ENCODE peak calls at places on chromosomes 12 and 14, in ten cellular contexts. P is substantia nigra, X is hypothalamus, H is GM12892, V is fibroblast of mammary gland, Y is renal cortical epithelial cell, S is caudate nucleus, O is NCI-H1436, J is AG04449, E is OCI-LY7. F is an unnamed sample.

GRCh38 chr12:49923035-49923644 is 19.4 kb upstream of the FAIM2 start:
- DNase-seq in P (no peak), X (no peak), H (no peak), V (no peak), Y (no peak), S (no peak), O (no peak), J (no peak), E (no peak), F (no peak)

GRCh38 chr14:57382283-57382682 is 8.1 kb upstream of the NAA30 start:
- DNase-seq in P (no peak), X (no peak), H (no peak), V (peak), Y (peak), S (no peak), O (no peak), J (peak), E (no peak), F (no peak)

GRCh38 chr12:43210437-43211197 is 341.4 kb downstream of the ADAMTS20 start:
- DNase-seq in P (no peak), X (no peak), H (peak), V (peak), Y (peak), S (no peak), O (no peak), J (no peak), E (peak), F (peak)

GRCh38 chr12:47942327-47943230 is 20.8 kb upstream of the TMEM106C start:
- DNase-seq in P (no peak), X (no peak), H (peak), V (no peak), Y (no peak), S (no peak), O (no peak), J (no peak), E (no peak), F (no peak)

GRCh38 chr12:116236148-116236731 is 41.3 kb downstream of the MED13L start:
- DNase-seq in P (no peak), X (no peak), H (no peak), V (peak), Y (peak), S (peak), O (peak), J (no peak), E (peak), F (no peak)

GRCh38 chr12:12804432-12804886 is 8.7 kb upstream of the DDX47 start:
- DNase-seq in P (no peak), X (no peak), H (no peak), V (peak), Y (peak), S (no peak), O (no peak), J (peak), E (no peak), F (peak)

GRCh38 chr12:57611116-57611809 is at the start of gene ARHGEF25:
- DNase-seq in P (no peak), X (no peak), H (peak), V (peak), Y (no peak), S (peak), O (peak), J (no peak), E (no peak), F (peak)

GRCh38 chr12:32120419-32120818 is 13.8 kb downstream of the BICD1 start:
- DNase-seq in P (no peak), X (no peak), H (no peak), V (no peak), Y (peak), S (no peak), O (no peak), J (no peak), E (no peak), F (no peak)

GRCh38 chr12:34402899-34403705 is 380.8 kb downstream of the ALG10 start:
- DNase-seq in P (no peak), X (no peak), H (no peak), V (no peak), Y (no peak), S (no peak), O (no peak), J (no peak), E (no peak), F (no peak)

GRCh38 chr14:75279739-75280447 is 1.3 kb downstream of the FOS start:
- DNase-seq in P (no peak), X (no peak), H (no peak), V (no peak), Y (no peak), S (no peak), O (no peak), J (no peak), E (no peak), F (no peak)

GRCh38 chr12:122076743-122077495 is 1.6 kb upstream of the MLXIP start:
- DNase-seq in P (no peak), X (no peak), H (no peak), V (no peak), Y (no peak), S (no peak), O (no peak), J (no peak), E (peak), F (no peak)

GRCh38 chr12:96623818-96624217 is 134.4 kb downstream of the CFAP54 start:
- DNase-seq in P (no peak), X (no peak), H (no peak), V (no peak), Y (no peak), S (no peak), O (no peak), J (no peak), E (no peak), F (no peak)

GRCh38 chr12:96198970-96199369 is 4.8 kb downstream of the ELK3 start:
- DNase-seq in P (no peak), X (no peak), H (no peak), V (peak), Y (peak), S (no peak), O (no peak), J (peak), E (no peak), F (no peak)

GRCh38 chr12:108649668-108650067 is 16.0 kb upstream of the SELPLG start:
- DNase-seq in P (no peak), X (no peak), H (no peak), V (peak), Y (peak), S (no peak), O (no peak), J (peak), E (no peak), F (peak)

GRCh38 chr12:3127832-3128231 is 50.7 kb downstream of the TSPAN9 start:
- DNase-seq in P (no peak), X (no peak), H (no peak), V (peak), Y (no peak), S (no peak), O (no peak), J (no peak), E (no peak), F (no peak)

GRCh38 chr12:105461276-105461975 is 130.9 kb downstream of the C12orf75 start:
- DNase-seq in P (no peak), X (no peak), H (no peak), V (no peak), Y (no peak), S (no peak), O (no peak), J (no peak), E (no peak), F (no peak)

GRCh38 chr12:131195796-131196195 is 242.1 kb downstream of the ADGRD1 start:
- DNase-seq in P (no peak), X (no peak), H (no peak), V (no peak), Y (no peak), S (no peak), O (no peak), J (no peak), E (no peak), F (no peak)

GRCh38 chr14:74945261-74945851 is 10.0 kb downstream of the PGF start:
- DNase-seq in P (no peak), X (no peak), H (no peak), V (peak), Y (no peak), S (no peak), O (no peak), J (no peak), E (peak), F (no peak)

GRCh38 chr12:57756406-57757341 is 1.8 kb downstream of the MARCHF9 start:
- DNase-seq in P (no peak), X (no peak), H (peak), V (no peak), Y (no peak), S (no peak), O (peak), J (no peak), E (peak), F (no peak)

GRCh38 chr12:123934829-123935228 is 37.8 kb downstream of the CCDC92 start:
- DNase-seq in P (no peak), X (no peak), H (no peak), V (peak), Y (no peak), S (no peak), O (no peak), J (no peak), E (no peak), F (no peak)

GRCh38 chr14:68143341-68143807 is 323.8 kb downstream of the RAD51B start:
- DNase-seq in P (no peak), X (no peak), H (no peak), V (peak), Y (peak), S (no peak), O (no peak), J (no peak), E (no peak), F (no peak)

GRCh38 chr14:76941544-76942287 is 86.8 kb downstream of the IRF2BPL start:
- DNase-seq in P (no peak), X (no peak), H (no peak), V (no peak), Y (no peak), S (no peak), O (no peak), J (no peak), E (no peak), F (no peak)

GRCh38 chr12:75196865-75197264 is 12.8 kb downstream of the KCNC2 start:
- DNase-seq in P (no peak), X (no peak), H (no peak), V (peak), Y (peak), S (no peak), O (no peak), J (no peak), E (no peak), F (no peak)

GRCh38 chr12:57134949-57135348 is 6.7 kb downstream of the LRP1 start:
- DNase-seq in P (no peak), X (no peak), H (no peak), V (peak), Y (no peak), S (no peak), O (no peak), J (no peak), E (no peak), F (no peak)

GRCh38 chr12:28104338-28104737 is 85.9 kb upstream of the CCDC91 start:
- DNase-seq in P (no peak), X (no peak), H (no peak), V (peak), Y (no peak), S (no peak), O (no peak), J (no peak), E (no peak), F (no peak)

GRCh38 chr14:59206892-59207291 is 18.4 kb downstream of the DAAM1 start:
- DNase-seq in P (no peak), X (no peak), H (no peak), V (no peak), Y (no peak), S (no peak), O (no peak), J (no peak), E (no peak), F (no peak)

GRCh38 chr12:76666272-76666845 is 97.6 kb upstream of the ZDHHC17 start:
- DNase-seq in P (no peak), X (no peak), H (no peak), V (no peak), Y (no peak), S (no peak), O (peak), J (no peak), E (no peak), F (no peak)

GRCh38 chr12:15851919-15852318 is 30.3 kb upstream of the STRAP start:
- DNase-seq in P (no peak), X (no peak), H (no peak), V (no peak), Y (no peak), S (no peak), O (no peak), J (no peak), E (no peak), F (no peak)

GRCh38 chr12:108468149-108468968 is 46.7 kb upstream of the FICD start:
- DNase-seq in P (no peak), X (no peak), H (no peak), V (peak), Y (peak), S (no peak), O (no peak), J (no peak), E (peak), F (peak)

GRCh38 chr14:100150932-100151587 is 8.4 kb downstream of the DEGS2 start:
- DNase-seq in P (no peak), X (no peak), H (no peak), V (no peak), Y (no peak), S (no peak), O (no peak), J (no peak), E (no peak), F (no peak)

GRCh38 chr12:128811806-128812205 is 12.0 kb downstream of the SLC15A4 start:
- DNase-seq in P (no peak), X (no peak), H (no peak), V (no peak), Y (no peak), S (no peak), O (no peak), J (no peak), E (no peak), F (no peak)

GRCh38 chr12:110688446-110689001 is 391 bp downstream of the HVCN1 start:
- DNase-seq in P (no peak), X (no peak), H (no peak), V (no peak), Y (no peak), S (no peak), O (no peak), J (no peak), E (no peak), F (no peak)

F was measured in H54.